ENCODE peak calls at places on chromosome 15, in eight cellular contexts. J is CD8-positive, alpha-beta T cell; K is brain microvascular endothelial cell; S is mucosa of descending colon; O is prostate gland; Y is WERI-Rb-1; M is heart left ventricle; F is cardiac fibroblast. G is an unnamed sample.

GRCh38 chr15:27019687-27020086 is 48.7 kb downstream of the GABRG3 start:
- DNase-seq in J (no peak), K (no peak), S (no peak), O (no peak), Y (no peak), M (no peak), F (no peak), G (no peak)

GRCh38 chr15:88719654-88720053 is 80.8 kb downstream of the ISG20 start:
- DNase-seq in J (no peak), K (no peak), S (no peak), O (no peak), Y (no peak), M (no peak), F (no peak), G (no peak)

GRCh38 chr15:77187751-77188464 is 117.0 kb upstream of the TSPAN3 start:
- DNase-seq in J (no peak), K (peak), S (no peak), O (no peak), Y (no peak), M (peak), F (peak), G (no peak)

GRCh38 chr15:78437107-78437761 is 782 bp upstream of the IREB2 start:
- DNase-seq in J (no peak), K (no peak), S (no peak), O (no peak), Y (no peak), M (no peak), F (no peak), G (no peak)

GRCh38 chr15:94460624-94461023 is 229.3 kb downstream of the MCTP2 start:
- DNase-seq in J (no peak), K (no peak), S (no peak), O (no peak), Y (no peak), M (no peak), F (no peak), G (no peak)

GRCh38 chr15:92724144-92724543 is 68.6 kb upstream of the FAM174B start:
- DNase-seq in J (no peak), K (no peak), S (no peak), O (no peak), Y (no peak), M (no peak), F (no peak), G (no peak)

GRCh38 chr15:47422901-47423300 is 294.4 kb upstream of the SEMA6D start:
- DNase-seq in J (no peak), K (no peak), S (no peak), O (no peak), Y (no peak), M (no peak), F (no peak), G (no peak)

GRCh38 chr15:92714071-92714456 is 58.5 kb upstream of the FAM174B start:
- DNase-seq in J (no peak), K (peak), S (no peak), O (peak), Y (no peak), M (peak), F (peak), G (no peak)

GRCh38 chr15:101613130-101614000 is 38.8 kb downstream of the TM2D3 start:
- DNase-seq in J (no peak), K (peak), S (peak), O (peak), Y (peak), M (peak), F (peak), G (no peak)

GRCh38 chr15:48324949-48325348 is 6.3 kb upstream of the DUT start:
- DNase-seq in J (no peak), K (no peak), S (no peak), O (peak), Y (no peak), M (no peak), F (no peak), G (no peak)

GRCh38 chr15:87609474-87609873 is 647.1 kb downstream of the NTRK3 start:
- DNase-seq in J (no peak), K (peak), S (no peak), O (no peak), Y (no peak), M (no peak), F (peak), G (no peak)

GRCh38 chr15:32750981-32751380 is 33.2 kb downstream of the GREM1 start:
- DNase-seq in J (no peak), K (no peak), S (no peak), O (no peak), Y (no peak), M (no peak), F (no peak), G (no peak)

GRCh38 chr15:89299896-89300295 is 34.7 kb downstream of the POLG start:
- DNase-seq in J (no peak), K (peak), S (no peak), O (no peak), Y (no peak), M (no peak), F (peak), G (no peak)

GRCh38 chr15:50116477-50116876 is 2.6 kb downstream of the ATP8B4 start:
- DNase-seq in J (no peak), K (no peak), S (no peak), O (no peak), Y (peak), M (no peak), F (peak), G (no peak)

GRCh38 chr15:34336333-34336732 is 1.2 kb downstream of the SLC12A6 start:
- DNase-seq in J (no peak), K (no peak), S (no peak), O (no peak), Y (no peak), M (no peak), F (no peak), G (peak)

GRCh38 chr15:90394074-90394473 is 6.0 kb downstream of the IQGAP1 start:
- DNase-seq in J (no peak), K (no peak), S (no peak), O (no peak), Y (no peak), M (no peak), F (no peak), G (no peak)

GRCh38 chr15:67091073-67091965 is 25.9 kb downstream of the SMAD3 start:
- DNase-seq in J (no peak), K (peak), S (peak), O (no peak), Y (no peak), M (peak), F (peak), G (peak)
- H3K4me3 ChIP-seq in J (no peak), K (no peak), S (no peak), O (no peak), Y (no peak), M (no peak), F (no peak), G (no peak)

DNA sequence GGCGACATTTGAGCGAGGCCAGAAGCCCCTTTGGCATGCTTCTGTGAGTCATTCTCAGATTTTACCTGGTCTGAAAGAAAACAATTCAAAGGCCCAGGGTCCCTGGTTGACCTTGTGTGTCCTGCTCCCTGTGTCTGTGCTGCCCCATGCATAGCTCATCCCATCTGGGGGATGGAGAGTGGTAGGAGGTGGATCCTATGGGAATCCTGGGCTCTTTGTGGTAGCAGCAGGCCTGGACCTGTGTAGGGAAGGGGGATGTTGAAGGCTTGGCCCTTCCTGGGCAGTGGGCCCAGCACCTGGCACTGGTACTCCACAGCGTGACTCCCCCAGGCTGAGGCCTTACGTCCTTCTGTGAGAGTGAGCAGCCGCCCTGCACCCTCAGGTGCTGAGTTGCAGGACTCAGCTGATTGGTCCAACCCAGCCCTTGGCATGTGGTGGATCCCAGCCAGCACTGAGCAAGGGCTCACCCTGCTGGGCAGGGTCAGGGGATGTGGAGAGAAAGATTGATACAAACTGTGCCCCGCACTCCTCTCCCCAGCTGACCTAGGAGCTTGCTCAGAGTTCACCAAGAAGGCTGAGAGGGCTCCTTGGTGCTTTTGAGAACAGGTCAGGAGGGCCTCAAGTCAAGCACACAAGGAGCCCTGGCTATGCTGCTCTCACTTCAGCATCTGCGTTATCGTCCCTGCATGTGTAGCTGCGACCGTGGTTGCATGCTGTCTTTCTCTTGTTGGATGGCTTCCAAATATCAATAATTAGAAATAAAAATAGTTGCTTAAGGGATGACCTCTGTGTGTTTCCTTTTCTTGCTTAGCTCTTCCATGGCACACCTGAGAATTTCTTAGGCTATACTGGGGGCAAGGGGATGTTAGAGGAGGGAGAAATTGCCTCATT is 21.4 kb upstream of the JMJD7 start:
- DNase-seq in J (no peak), K (no peak), S (no peak), O (peak), Y (peak), M (peak), F (no peak), G (no peak)
- TF ChIP-seq CTCF in J (no peak), K (peak), S (no peak), O (peak), Y (peak), M (peak), F (no peak), G (no peak)

DNA sequence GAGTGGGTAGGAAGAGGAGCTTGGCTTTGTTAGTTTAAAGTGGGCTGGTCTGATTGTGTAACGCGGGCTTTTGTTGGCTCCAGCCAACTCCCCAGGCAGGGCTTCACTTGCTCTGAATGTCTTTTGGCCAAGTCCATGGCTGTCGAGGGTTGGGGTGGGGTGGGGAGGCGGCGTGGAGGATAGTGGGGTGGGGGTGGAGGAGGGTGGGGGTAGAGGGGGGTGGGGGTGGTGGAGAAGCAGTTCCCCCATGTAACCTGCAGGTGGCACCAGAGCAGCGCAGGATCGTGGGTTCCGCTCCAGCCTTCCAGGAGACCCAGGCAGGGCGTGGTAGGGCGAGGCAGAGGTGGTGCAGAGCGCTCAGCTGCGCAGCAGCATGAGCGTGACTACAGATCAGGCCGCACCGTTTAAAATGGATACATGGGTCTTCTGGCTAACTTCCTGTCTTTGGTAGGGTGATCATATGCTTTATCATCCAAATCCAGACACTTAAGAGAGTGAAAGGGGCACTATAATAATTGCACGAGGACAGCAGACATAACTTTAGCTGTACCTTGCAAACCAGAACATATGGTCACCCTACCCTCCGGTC is 28.3 kb downstream of the GOLGA6A start:
- DNase-seq in J (peak), K (peak), S (peak), O (peak), Y (peak), M (peak), F (peak), G (peak)
- H3K4me3 ChIP-seq in J (no peak), K (no peak), S (no peak), O (no peak), Y (no peak), M (no peak), F (no peak), G (no peak)

GRCh38 chr15:73582961-73583360 is 50.2 kb downstream of the NPTN start:
- DNase-seq in J (no peak), K (no peak), S (no peak), O (no peak), Y (no peak), M (no peak), F (no peak), G (no peak)
- TF ChIP-seq CTCF in J (no peak), K (no peak), S (no peak), O (no peak), Y (no peak), M (no peak), F (no peak), G (no peak)

GRCh38 chr15:84604804-84605203 is 4.0 kb downstream of the ZSCAN2 start:
- DNase-seq in J (no peak), K (no peak), S (no peak), O (no peak), Y (no peak), M (no peak), F (no peak), G (no peak)
- H3K4me3 ChIP-seq in J (no peak), K (no peak), S (no peak), O (no peak), Y (no peak), M (no peak), F (no peak), G (no peak)

DNA sequence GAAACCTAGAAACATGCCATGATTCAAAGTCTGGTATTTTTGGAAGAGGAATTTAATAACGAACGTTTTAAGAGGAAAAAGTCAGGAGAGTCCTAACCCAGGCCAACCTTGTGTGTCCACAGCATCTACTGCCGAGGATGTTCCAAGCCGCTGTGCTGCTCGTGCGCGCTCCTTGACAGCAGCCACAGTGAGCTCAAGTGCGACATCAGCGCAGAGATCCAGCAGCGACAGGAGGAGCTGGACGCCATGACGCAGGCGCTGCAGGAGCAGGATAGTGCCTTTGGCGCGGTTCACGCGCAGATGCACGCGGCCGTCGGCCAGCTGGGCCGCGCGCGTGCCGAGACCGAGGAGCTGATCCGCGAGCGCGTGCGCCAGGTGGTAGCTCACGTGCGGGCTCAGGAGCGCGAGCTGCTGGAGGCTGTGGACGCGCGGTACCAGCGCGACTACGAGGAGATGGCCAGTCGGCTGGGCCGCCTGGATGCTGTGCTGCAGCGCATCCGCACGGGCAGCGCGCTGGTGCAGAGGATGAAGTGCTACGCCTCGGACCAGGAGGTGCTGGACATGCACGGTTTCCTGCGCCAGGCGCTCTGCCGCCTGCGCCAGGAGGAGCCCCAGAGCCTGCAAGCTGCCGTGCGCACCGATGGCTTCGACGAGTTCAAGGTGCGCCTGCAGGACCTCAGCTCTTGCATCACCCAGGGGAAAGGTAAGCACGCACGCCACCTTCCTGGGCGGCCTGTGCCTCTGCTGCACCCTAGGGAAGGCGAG is 28.4 kb downstream of the PML start:
- DNase-seq in J (no peak), K (no peak), S (no peak), O (no peak), Y (no peak), M (no peak), F (no peak), G (no peak)
- TF ChIP-seq CTCF in J (no peak), K (no peak), S (no peak), O (no peak), Y (no peak), M (no peak), F (no peak), G (no peak)